ENCODE peak calls at places on chromosomes 2 and 18, in eight cellular contexts. Z is upper lobe of left lung, M is IMR-90, K is stomach, D is esophagus squamous epithelium, I is ovary, G is tibial nerve, W is A549. J is an unnamed sample.

GRCh38 chr2:239102266-239102665 is 254.4 kb downstream of the TWIST2 start:
- DNase-seq in Z (no peak), M (no peak), K (no peak), D (no peak), I (no peak), G (no peak), W (no peak), J (no peak)

GRCh38 chr2:237354930-237355329 is 59.0 kb downstream of the COL6A3 start:
- DNase-seq in Z (no peak), M (peak), K (no peak), D (no peak), I (no peak), G (no peak), W (no peak), J (peak)

GRCh38 chr2:176003958-176004357 is 1.9 kb upstream of the LNPK start:
- DNase-seq in Z (no peak), M (no peak), K (no peak), D (no peak), I (no peak), G (no peak), W (no peak), J (no peak)

GRCh38 chr2:223297788-223298187 is 245.8 kb downstream of the KCNE4 start:
- DNase-seq in Z (no peak), M (no peak), K (no peak), D (no peak), I (no peak), G (no peak), W (no peak), J (no peak)

GRCh38 chr2:31213063-31213882 is 4.0 kb downstream of the CAPN14 start:
- DNase-seq in Z (no peak), M (no peak), K (no peak), D (no peak), I (no peak), G (no peak), W (no peak), J (no peak)

GRCh38 chr2:11702946-11703345 is 33.0 kb upstream of the NTSR2 start:
- DNase-seq in Z (no peak), M (no peak), K (no peak), D (no peak), I (no peak), G (no peak), W (no peak), J (no peak)

GRCh38 chr2:218368150-218368528 is 11.5 kb downstream of the CATIP start:
- DNase-seq in Z (no peak), M (no peak), K (no peak), D (no peak), I (no peak), G (no peak), W (no peak), J (no peak)

GRCh38 chr2:227033471-227034148 is 130.4 kb downstream of the COL4A4 start:
- DNase-seq in Z (peak), M (peak), K (peak), D (no peak), I (no peak), G (no peak), W (peak), J (peak)

GRCh38 chr2:108444941-108445840 is 3.8 kb upstream of the GCC2 start:
- DNase-seq in Z (no peak), M (peak), K (no peak), D (no peak), I (no peak), G (no peak), W (no peak), J (no peak)

GRCh38 chr18:43277164-43277600 is at the start of gene SYT4:
- DNase-seq in Z (no peak), M (peak), K (peak), D (no peak), I (peak), G (no peak), W (no peak), J (no peak)

GRCh38 chr2:128372621-128373341 is 54.1 kb upstream of the HS6ST1 start:
- DNase-seq in Z (peak), M (no peak), K (peak), D (no peak), I (no peak), G (no peak), W (no peak), J (no peak)

GRCh38 chr2:143778981-143779380 is 649.8 kb downstream of the ARHGAP15 start:
- DNase-seq in Z (no peak), M (peak), K (no peak), D (no peak), I (no peak), G (no peak), W (no peak), J (no peak)

GRCh38 chr2:54589340-54590215 is 133.5 kb downstream of the SPTBN1 start:
- DNase-seq in Z (no peak), M (peak), K (peak), D (no peak), I (no peak), G (no peak), W (no peak), J (no peak)

GRCh38 chr2:8004250-8004681 is 677.6 kb upstream of the ID2 start:
- DNase-seq in Z (no peak), M (peak), K (no peak), D (no peak), I (peak), G (no peak), W (peak), J (no peak)

GRCh38 chr2:120442923-120443571 is 97.1 kb downstream of the INHBB start:
- DNase-seq in Z (peak), M (no peak), K (peak), D (no peak), I (no peak), G (no peak), W (no peak), J (no peak)

GRCh38 chr2:146817613-146818012 is 1027.2 kb upstream of the ACVR2A start:
- DNase-seq in Z (no peak), M (no peak), K (no peak), D (no peak), I (no peak), G (no peak), W (no peak), J (no peak)

GRCh38 chr2:172606285-172606684 is 50.4 kb downstream of the PDK1 start:
- DNase-seq in Z (no peak), M (peak), K (no peak), D (no peak), I (no peak), G (no peak), W (no peak), J (no peak)

GRCh38 chr2:152583512-152584188 is 133.6 kb downstream of the PRPF40A start:
- DNase-seq in Z (no peak), M (no peak), K (no peak), D (no peak), I (no peak), G (no peak), W (no peak), J (no peak)

GRCh38 chr2:197857708-197858107 is 53.3 kb downstream of the PLCL1 start:
- DNase-seq in Z (no peak), M (no peak), K (no peak), D (no peak), I (no peak), G (no peak), W (no peak), J (no peak)

GRCh38 chr2:12605936-12606335 is 110.8 kb upstream of the TRIB2 start:
- DNase-seq in Z (no peak), M (peak), K (no peak), D (no peak), I (no peak), G (no peak), W (no peak), J (no peak)

GRCh38 chr2:157223624-157224205 is 33.8 kb upstream of the GALNT5 start:
- DNase-seq in Z (no peak), M (no peak), K (no peak), D (no peak), I (no peak), G (no peak), W (no peak), J (no peak)

GRCh38 chr2:20110876-20111275 is 59.4 kb upstream of the LAPTM4A start:
- DNase-seq in Z (no peak), M (no peak), K (no peak), D (no peak), I (no peak), G (no peak), W (no peak), J (no peak)

GRCh38 chr2:151931030-151931611 is 102.9 kb upstream of the ARL5A start:
- DNase-seq in Z (no peak), M (no peak), K (no peak), D (no peak), I (no peak), G (no peak), W (no peak), J (no peak)

GRCh38 chr2:60515751-60516226 is 37.7 kb downstream of the BCL11A start:
- DNase-seq in Z (no peak), M (peak), K (no peak), D (no peak), I (no peak), G (no peak), W (no peak), J (no peak)

GRCh38 chr2:219447242-219448098 is 12.8 kb downstream of the SPEG start:
- DNase-seq in Z (no peak), M (no peak), K (no peak), D (no peak), I (no peak), G (no peak), W (no peak), J (no peak)

GRCh38 chr2:31299547-31299946 is 65.6 kb downstream of the EHD3 start:
- DNase-seq in Z (no peak), M (no peak), K (no peak), D (no peak), I (no peak), G (no peak), W (no peak), J (no peak)

GRCh38 chr2:149122521-149122920 is 84.0 kb downstream of the LYPD6B start:
- DNase-seq in Z (no peak), M (no peak), K (no peak), D (no peak), I (no peak), G (no peak), W (no peak), J (no peak)

GRCh38 chr2:238518828-238519186 is 92.1 kb downstream of the ASB1 start:
- DNase-seq in Z (no peak), M (no peak), K (no peak), D (no peak), I (no peak), G (no peak), W (no peak), J (no peak)

GRCh38 chr2:152611458-152612231 is 105.6 kb downstream of the PRPF40A start:
- DNase-seq in Z (no peak), M (peak), K (no peak), D (no peak), I (no peak), G (peak), W (no peak), J (peak)

DNA sequence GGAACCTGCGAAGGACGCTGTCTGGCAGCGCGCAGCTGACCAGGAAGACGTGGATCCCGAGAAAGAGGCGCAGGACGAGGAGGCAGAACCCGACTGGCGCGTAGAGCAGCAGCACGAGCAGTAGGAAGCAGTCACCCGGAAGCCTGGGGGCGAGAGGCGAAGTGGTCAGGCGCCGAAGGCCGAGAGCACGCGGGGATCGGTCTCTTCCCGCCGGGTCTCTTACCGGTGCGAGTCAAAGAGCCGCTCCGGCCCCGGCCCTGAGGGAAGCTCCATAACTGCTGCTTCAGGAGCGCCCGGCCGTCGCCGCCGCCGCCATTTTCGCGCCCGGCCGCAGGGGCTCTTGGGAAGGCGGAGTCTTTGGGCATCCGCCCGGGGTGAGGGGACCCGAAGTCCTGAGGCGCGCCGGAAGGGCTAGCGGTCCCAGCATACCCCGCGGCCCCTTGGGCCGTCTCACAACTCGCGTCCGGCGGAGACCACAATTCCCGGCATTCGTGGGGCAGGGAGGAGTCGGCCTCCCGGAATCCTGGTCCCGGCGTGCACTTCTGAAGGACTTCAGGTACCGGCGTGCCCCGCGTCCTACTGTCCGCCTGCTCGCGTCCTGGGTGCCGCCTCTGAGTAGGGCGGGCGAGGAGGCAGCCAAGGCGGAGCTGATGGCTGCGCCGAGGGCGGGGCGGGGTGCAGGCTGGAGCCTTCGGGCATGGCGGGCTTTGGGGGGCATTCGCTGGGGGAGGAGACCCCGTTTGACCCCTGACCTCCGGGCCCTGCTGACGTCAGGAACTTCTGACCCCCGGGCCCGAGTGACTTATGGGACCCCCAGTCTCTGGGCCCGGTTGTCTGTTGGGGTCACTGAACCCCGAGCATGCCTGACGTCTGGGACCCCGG is at the start of the genes AUP1 and HTRA2:
- DNase-seq in Z (peak), M (peak), K (peak), D (peak), I (peak), G (peak), W (peak), J (peak)
- TF ChIP-seq POLR2A in Z (no peak), M (peak), K (no peak), D (peak), I (peak), G (peak), W (peak), J (peak)

DNA sequence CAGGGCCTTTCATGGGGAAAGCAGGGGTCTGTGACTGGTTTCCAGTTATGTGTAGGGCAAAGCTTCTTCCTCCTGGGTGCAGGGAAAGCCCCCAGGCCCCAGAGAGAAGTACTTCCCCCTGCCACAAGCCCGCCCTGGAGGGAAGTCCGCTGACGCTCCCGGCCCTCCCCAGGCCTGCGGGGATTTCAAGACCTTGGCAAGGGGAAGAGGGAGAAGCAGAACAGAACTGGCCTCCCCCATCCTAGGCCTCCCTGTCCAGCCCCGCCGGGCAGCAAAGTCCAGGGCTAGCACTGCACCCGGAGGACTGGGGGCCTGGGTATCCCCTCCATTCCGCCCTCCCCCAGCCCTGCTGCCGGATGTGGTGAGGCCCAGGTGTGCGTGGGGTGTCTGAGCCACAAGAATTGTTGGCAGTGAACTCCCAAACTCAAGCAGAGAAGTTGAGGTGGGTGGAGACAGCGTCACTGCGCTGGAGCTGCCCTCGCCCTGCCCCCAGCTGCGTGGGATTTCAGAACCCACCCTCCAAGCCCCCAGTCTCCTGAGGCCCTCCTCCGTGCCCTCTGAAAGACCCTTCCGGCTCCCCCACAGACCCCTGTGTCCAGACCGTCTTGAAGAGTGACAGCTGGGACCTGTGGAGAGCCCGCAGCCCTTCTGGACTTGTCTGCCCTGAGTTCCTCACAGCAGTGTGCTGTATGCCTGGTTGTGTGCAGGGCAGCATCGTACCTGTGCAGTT is 1.1 kb upstream of the DUSP2 start:
- DNase-seq in Z (peak), M (peak), K (peak), D (no peak), I (peak), G (no peak), W (no peak), J (no peak)
- TF ChIP-seq POLR2A in Z (no peak), M (no peak), K (no peak), D (peak), I (no peak), G (no peak), W (no peak), J (no peak)

GRCh38 chr2:99490088-99491065 is 560 bp upstream of the REV1 start:
- DNase-seq in Z (peak), M (peak), K (peak), D (peak), I (peak), G (peak), W (peak), J (peak)
- TF ChIP-seq POLR2A in Z (no peak), M (no peak), K (no peak), D (peak), I (peak), G (no peak), W (peak), J (peak)

DNA sequence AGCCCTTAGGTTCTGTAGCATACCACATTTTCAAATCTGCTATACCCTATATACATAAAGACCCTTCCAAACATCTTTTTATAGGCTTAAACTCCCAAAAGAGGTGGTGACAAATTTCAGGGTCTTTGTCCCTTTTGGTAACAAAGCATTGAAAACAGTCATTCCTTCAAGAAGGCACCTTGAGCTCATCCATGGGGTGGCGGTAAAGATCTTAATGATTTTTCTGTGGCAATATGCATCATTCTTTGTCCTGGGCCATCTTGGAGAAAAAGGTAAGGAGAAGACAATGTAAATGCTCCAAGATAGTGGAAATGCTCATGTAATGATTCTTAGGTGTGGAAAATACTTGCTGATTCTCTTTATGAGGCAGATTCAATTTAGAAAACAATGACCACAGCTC is 890.5 kb downstream of the CNTNAP5 start:
- DNase-seq in Z (no peak), M (no peak), K (no peak), D (no peak), I (no peak), G (no peak), W (no peak), J (no peak)
- TF ChIP-seq POLR2A in Z (no peak), M (no peak), K (no peak), D (no peak), I (no peak), G (no peak), W (no peak), J (no peak)

GRCh38 chr2:10042301-10043161 is 819 bp upstream of the KLF11 start:
- DNase-seq in Z (peak), M (peak), K (peak), D (peak), I (peak), G (peak), W (no peak), J (peak)
- TF ChIP-seq POLR2A in Z (peak), M (no peak), K (no peak), D (peak), I (no peak), G (no peak), W (no peak), J (no peak)

DNA sequence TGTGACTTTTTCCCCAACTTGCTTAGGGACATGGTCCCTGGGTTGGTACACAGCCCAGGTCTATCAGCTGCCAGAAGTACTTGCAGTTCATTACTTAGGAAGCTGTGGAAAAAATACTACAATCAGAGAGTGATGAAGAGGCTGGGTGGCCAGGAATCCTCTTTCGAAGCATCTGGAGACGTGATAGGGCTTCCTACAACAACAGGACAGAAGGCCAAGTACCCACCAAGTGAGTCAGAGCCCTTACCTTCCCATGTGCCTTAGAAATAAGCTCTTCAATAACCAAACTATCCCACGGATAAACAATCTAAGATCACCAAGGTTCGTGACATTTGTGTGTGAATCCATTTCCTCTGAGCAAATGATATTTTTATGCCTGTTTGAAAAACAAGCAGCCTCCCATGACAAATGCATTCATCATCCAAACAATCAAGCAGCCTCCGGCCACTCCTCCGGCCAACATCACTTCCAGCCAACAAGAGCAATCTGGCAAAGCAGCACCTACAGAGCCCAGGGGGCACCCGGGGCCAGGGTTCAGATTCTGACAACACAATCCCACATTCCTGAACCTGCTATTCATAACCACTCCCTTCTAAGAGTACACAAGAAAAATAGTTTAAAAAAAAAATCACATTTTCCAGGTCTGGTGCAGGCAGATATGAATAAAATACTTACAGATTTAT is 26.4 kb downstream of the TBC1D8 start:
- DNase-seq in Z (no peak), M (peak), K (peak), D (no peak), I (no peak), G (peak), W (peak), J (peak)
- TF ChIP-seq POLR2A in Z (no peak), M (no peak), K (no peak), D (no peak), I (no peak), G (no peak), W (no peak), J (no peak)

GRCh38 chr2:216502776-216503629 is 4.4 kb downstream of the RPL37A start:
- DNase-seq in Z (no peak), M (no peak), K (no peak), D (no peak), I (no peak), G (no peak), W (no peak), J (no peak)

GRCh38 chr2:216505133-216506106 is 6.8 kb downstream of the RPL37A start:
- DNase-seq in Z (no peak), M (no peak), K (no peak), D (no peak), I (no peak), G (no peak), W (no peak), J (no peak)

GRCh38 chr2:216503697-216504375 is 5.2 kb downstream of the RPL37A start:
- DNase-seq in Z (no peak), M (no peak), K (no peak), D (no peak), I (no peak), G (no peak), W (no peak), J (no peak)

GRCh38 chr2:216501854-216502253 is 3.2 kb downstream of the RPL37A start:
- DNase-seq in Z (no peak), M (no peak), K (no peak), D (no peak), I (no peak), G (no peak), W (no peak), J (no peak)

DNA sequence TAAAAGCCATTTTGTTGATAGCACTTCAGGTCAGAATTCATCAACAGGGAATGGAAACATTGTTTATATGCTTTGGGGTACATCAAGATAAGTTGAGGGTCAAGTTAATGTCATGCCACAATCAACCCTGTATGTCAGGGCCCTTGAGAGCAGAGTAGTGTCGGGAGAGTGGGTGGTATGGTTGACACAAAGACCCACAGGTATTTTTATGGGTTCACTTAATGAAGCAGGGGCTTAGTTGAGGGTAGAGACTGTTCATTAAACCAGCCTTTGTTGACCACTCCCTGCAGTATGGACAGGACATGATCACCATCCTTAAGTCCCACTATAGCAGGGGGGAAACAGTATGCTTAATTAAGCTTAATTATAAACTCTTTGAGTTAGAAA is 5.7 kb downstream of the RPL37A start:
- DNase-seq in Z (no peak), M (no peak), K (no peak), D (no peak), I (no peak), G (no peak), W (no peak), J (no peak)
- TF ChIP-seq POLR2A in Z (no peak), M (no peak), K (no peak), D (no peak), I (no peak), G (no peak), W (no peak), J (no peak)

J was measured in H54.